ENCODE peak calls at places on chromosomes 1 and 21, in four cellular contexts. D, T, I and R are unnamed samples.
A peak's percentile ranks its signal among the peaks of the same experiment; 100 is the strongest.

GRCh38 chr1:113876181-113876580 is 4.7 kb upstream of the PTPN22 start:
- DNase-seq in D (no peak), T (no peak), I (no peak), R (no peak)

GRCh38 chr1:160204526-160205241 is 500 bp upstream of the PEA15 start:
- DNase-seq in D (no peak), T (no peak), I (no peak), R (no peak)

GRCh38 chr1:180183426-180183825 is 28.8 kb downstream of the QSOX1 start:
- DNase-seq in D (no peak), T (no peak), I (no peak), R (no peak)

GRCh38 chr21:42040411-42041180 is 30.4 kb upstream of the ZBTB21 start:
- DNase-seq in D (peak; percentile 100), T (peak; percentile 99), I (peak; percentile 22), R (peak; percentile 100)

GRCh38 chr1:169585184-169585583 is 1.1 kb downstream of the F5 start:
- DNase-seq in D (no peak), T (no peak), I (no peak), R (no peak)

GRCh38 chr1:110205156-110205555 is 5.0 kb upstream of the KCNC4 start:
- DNase-seq in D (no peak), T (no peak), I (no peak), R (no peak)

GRCh38 chr1:39159224-39160036 is 45.1 kb upstream of the MACF1 start:
- DNase-seq in D (peak; percentile 48), T (peak; percentile 91), I (peak; percentile 90), R (peak; percentile 85)

GRCh38 chr1:227299238-227299637 is 19.1 kb downstream of the CDC42BPA start:
- DNase-seq in D (peak; percentile 61), T (no peak), I (peak; percentile 75), R (peak; percentile 52)

GRCh38 chr1:67683736-67684525 is 1.1 kb upstream of the GADD45A start:
- DNase-seq in D (peak; percentile 79), T (peak; percentile 85), I (peak; percentile 69), R (peak; percentile 67)

GRCh38 chr21:36744560-36745231 is 45.8 kb downstream of the SIM2 start:
- DNase-seq in D (no peak), T (no peak), I (no peak), R (peak; percentile 21)

GRCh38 chr1:201426395-201427310 is 5.1 kb upstream of the TNNI1 start:
- DNase-seq in D (no peak), T (no peak), I (no peak), R (no peak)

DNA sequence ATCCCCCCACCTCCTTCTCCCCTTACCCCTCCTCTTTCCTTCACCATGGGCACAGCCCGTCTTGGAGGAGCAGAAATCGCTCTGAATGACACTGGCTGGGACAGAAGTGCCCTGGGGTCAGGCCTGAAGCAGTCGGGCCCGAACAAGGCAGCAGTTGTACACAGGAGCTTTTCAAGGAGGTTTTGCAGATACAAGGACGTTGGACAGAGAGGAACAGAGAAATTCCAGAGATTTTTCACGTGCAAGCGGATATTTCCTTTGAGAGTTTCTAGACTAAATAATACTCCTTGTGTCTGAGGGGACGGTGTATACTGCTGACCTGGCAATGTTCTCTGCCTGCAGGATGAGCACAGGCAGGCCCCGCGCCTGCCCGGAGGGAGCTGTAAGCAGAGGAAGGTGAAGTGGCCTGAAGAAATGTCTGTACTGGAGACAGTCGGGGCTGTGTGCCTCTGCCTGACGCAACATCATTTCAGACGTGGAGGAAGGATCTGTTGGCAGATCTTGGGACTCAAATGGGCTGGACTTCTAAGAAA is 95.3 kb upstream of the SLC25A33 start:
- DNase-seq in D (peak; percentile 76), T (peak; percentile 84), I (peak; percentile 50), R (peak; percentile 66)
- H3K27ac ChIP-seq in D (peak overlapping the region; percentile 87), T (peak overlapping the region; percentile 47), I (no peak overlapping the region), R (peak overlapping the region; percentile 17)

DNA sequence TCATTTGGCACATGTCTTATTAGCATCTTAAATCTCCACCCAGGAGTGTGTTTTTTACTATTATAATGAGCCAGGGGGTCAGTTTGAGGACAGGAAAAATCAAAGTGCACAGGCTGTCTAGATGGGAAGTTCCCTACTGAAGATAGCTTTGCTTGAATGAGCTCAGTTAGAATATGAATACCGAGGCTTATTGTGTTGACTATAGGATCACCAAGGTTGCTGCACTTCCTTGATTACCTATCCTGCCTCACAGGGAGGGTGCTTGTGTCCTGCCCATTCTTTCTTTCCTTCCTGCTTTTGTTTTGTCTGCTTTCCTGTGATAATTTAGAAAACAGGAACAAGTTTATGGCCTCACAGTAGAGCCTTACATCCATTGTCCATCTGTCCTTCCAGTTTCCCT is 16.3 kb downstream of the PHGDH start:
- DNase-seq in D (no peak), T (no peak), I (peak; percentile 52), R (no peak)
- H4K20me1 ChIP-seq in D (peaks cover 32% of the 10 kb centered on the region), T (no peaks in the 10 kb centered on the region), I (no peaks in the 10 kb centered on the region), R (peaks cover 8% of the 10 kb centered on the region)

GRCh38 chr1:77956464-77956863 is 22.4 kb downstream of the FUBP1 start:
- DNase-seq in D (no peak), T (no peak), I (no peak), R (no peak)

GRCh38 chr1:77966291-77966690 is 12.6 kb downstream of the FUBP1 start:
- DNase-seq in D (no peak), T (no peak), I (no peak), R (no peak)

GRCh38 chr1:77958850-77959249 is 20.0 kb downstream of the FUBP1 start:
- DNase-seq in D (no peak), T (no peak), I (no peak), R (no peak)

GRCh38 chr1:77958391-77958790 is 20.5 kb downstream of the FUBP1 start:
- DNase-seq in D (no peak), T (no peak), I (no peak), R (no peak)

GRCh38 chr1:77961392-77961791 is 17.5 kb downstream of the FUBP1 start:
- DNase-seq in D (no peak), T (no peak), I (no peak), R (no peak)
- H3K27ac ChIP-seq in D (no peak overlapping the region), T (no peak overlapping the region), I (no peak overlapping the region), R (peak overlapping the region; percentile 2)

GRCh38 chr1:95730986-95731385 is 497.0 kb downstream of the RWDD3 start:
- DNase-seq in D (no peak), T (peak; percentile 88), I (no peak), R (no peak)
- H4K20me1 ChIP-seq in D (no peaks in the 10 kb centered on the region), T (no peaks in the 10 kb centered on the region), I (no peaks in the 10 kb centered on the region), R (no peaks in the 10 kb centered on the region)

GRCh38 chr1:54149734-54150133 is 3.1 kb downstream of the CDCP2 start:
- DNase-seq in D (no peak), T (no peak), I (no peak), R (no peak)

GRCh38 chr1:54152696-54153095 is at the start of gene CDCP2:
- DNase-seq in D (no peak), T (no peak), I (no peak), R (no peak)

GRCh38 chr1:54156986-54157385 is 4.2 kb upstream of the CDCP2 start:
- DNase-seq in D (no peak), T (no peak), I (no peak), R (no peak)

GRCh38 chr1:54153548-54154439 is 994 bp upstream of the CDCP2 start:
- DNase-seq in D (peak; percentile 65), T (peak; percentile 62), I (no peak), R (peak; percentile 50)

DNA sequence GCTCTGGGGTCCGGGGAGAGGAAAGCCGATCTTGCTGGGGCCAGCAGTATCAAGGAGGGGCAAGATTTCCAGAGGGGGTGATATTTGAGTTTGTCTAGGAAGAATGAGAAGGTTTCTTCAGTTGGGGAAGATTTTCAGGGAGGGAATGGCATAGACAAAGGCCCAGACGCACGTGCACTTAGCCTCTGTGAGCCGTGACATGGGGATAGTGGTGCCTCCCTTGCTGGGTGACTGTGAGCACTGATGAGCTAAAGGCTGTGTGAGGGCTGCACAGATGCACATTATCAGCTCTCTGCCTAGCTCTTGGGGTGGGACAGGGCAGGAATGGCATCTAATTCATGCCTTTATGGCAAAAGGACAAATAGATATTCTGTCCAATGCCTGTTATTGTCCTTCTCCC is 1.8 kb downstream of the CDCP2 start:
- DNase-seq in D (no peak), T (no peak), I (no peak), R (no peak)
- H3K27ac ChIP-seq in D (no peak overlapping the region), T (no peak overlapping the region), I (no peak overlapping the region), R (no peak overlapping the region)

GRCh38 chr1:35883681-35884155 is 709 bp downstream of the AGO1 start:
- DNase-seq in D (peak; percentile 16), T (peak; percentile 2), I (peak; percentile 51), R (no peak)

GRCh38 chr1:35882945-35883680 is at the start of gene AGO1:
- DNase-seq in D (peak; percentile 89), T (peak; percentile 88), I (peak; percentile 94), R (peak; percentile 68)

GRCh38 chr1:35885961-35886558 is 3.1 kb downstream of the AGO1 start:
- DNase-seq in D (no peak), T (no peak), I (no peak), R (no peak)

GRCh38 chr1:35886606-35887431 is 3.8 kb downstream of the AGO1 start:
- DNase-seq in D (peak; percentile 24), T (no peak), I (peak; percentile 44), R (peak; percentile 22)

GRCh38 chr1:35884934-35885333 is 1.9 kb downstream of the AGO1 start:
- DNase-seq in D (no peak), T (no peak), I (no peak), R (no peak)
- H4K20me1 ChIP-seq in D (peaks cover 31% of the 10 kb centered on the region), T (no peaks in the 10 kb centered on the region), I (no peaks in the 10 kb centered on the region), R (peaks cover 38% of the 10 kb centered on the region)

GRCh38 chr1:36239941-36240637 is 15.8 kb downstream of the THRAP3 start:
- DNase-seq in D (peak; percentile 45), T (no peak), I (no peak), R (no peak)
- H3K27ac ChIP-seq in D (peak overlapping the region; percentile 19), T (no peak overlapping the region), I (no peak overlapping the region), R (peak overlapping the region; percentile 4)

GRCh38 chr1:93180723-93181613 is at the start of gene CCDC18:
- DNase-seq in D (peak; percentile 44), T (no peak), I (peak; percentile 36), R (peak; percentile 41)

GRCh38 chr1:93179886-93180722 is at the start of gene TMED5:
- DNase-seq in D (peak; percentile 98), T (peak; percentile 99), I (peak; percentile 99), R (peak; percentile 94)

GRCh38 chr1:93172778-93173177 is 7.4 kb downstream of the TMED5 start:
- DNase-seq in D (peak; percentile 2), T (no peak), I (no peak), R (peak; percentile 25)

GRCh38 chr1:93177991-93178390 is 2.2 kb downstream of the TMED5 start:
- DNase-seq in D (peak; percentile 44), T (peak; percentile 16), I (peak; percentile 58), R (peak; percentile 36)

GRCh38 chr1:93178418-93178817 is 1.8 kb downstream of the TMED5 start:
- DNase-seq in D (peak; percentile 17), T (peak; percentile 7), I (peak; percentile 37), R (peak; percentile 16)
- H4K20me1 ChIP-seq in D (peaks cover 29% of the 10 kb centered on the region), T (no peaks in the 10 kb centered on the region), I (peaks cover 3% of the 10 kb centered on the region), R (peaks cover 34% of the 10 kb centered on the region)